ENCODE peak calls at places on chromosomes 16 and 17, in nine cellular contexts. X is smooth muscle cell of the brain vasculature; M is HT-29; D is CD4-positive, alpha-beta T cell; Y is cardiac muscle cell; Q is sigmoid colon; J is activated T-helper 2 cell treated with anti-CD3 and anti-CD28 coated beads, Interferon-gamma antibody, Interleukin-2, Interleukin-4, amounts not matched to agents 10 μg/mL and 5 μg/mL and 100 μg/mL, durations not matched to agents 14 hours and 24 hours and 36 hours; Z is nucleus accumbens; S is iris pigment epithelial cell. T is an unnamed sample.

GRCh38 chr17:56902350-56902749 is 11.5 kb downstream of the TRIM25 start:
- DNase-seq in X (no peak), Z (no peak), Q (no peak), D (no peak), S (peak), J (no peak), Y (peak), M (no peak), T (no peak)

GRCh38 chr17:19773534-19773933 is 25.4 kb upstream of the ALDH3A1 start:
- DNase-seq in Z (no peak), Y (no peak), J (no peak), Q (no peak), M (no peak), X (no peak), S (no peak), D (no peak), T (no peak)

GRCh38 chr17:17495448-17496188 is 577 bp downstream of the RASD1 start:
- DNase-seq in X (no peak), M (no peak), D (no peak), Q (peak), Z (peak), J (no peak), Y (no peak), S (peak), T (no peak)

GRCh38 chr17:55274371-55275255 is 9.9 kb downstream of the HLF start:
- DNase-seq in X (no peak), S (no peak), Z (no peak), M (no peak), J (no peak), Y (no peak), D (no peak), Q (no peak), T (no peak)

GRCh38 chr17:68248199-68248825 is 469 bp downstream of the AMZ2 start:
- DNase-seq in Q (peak), D (no peak), M (no peak), Y (peak), X (peak), Z (no peak), J (no peak), S (peak), T (no peak)

GRCh38 chr17:28326114-28326513 is 7.1 kb downstream of the TMEM97 start:
- DNase-seq in Q (peak), M (peak), J (no peak), Z (no peak), X (no peak), Y (no peak), D (no peak), S (no peak), T (no peak)

GRCh38 chr17:50689251-50689650 is 18.5 kb downstream of the ANKRD40 start:
- DNase-seq in J (no peak), Q (no peak), D (no peak), M (no peak), S (peak), X (no peak), Y (peak), Z (no peak), T (no peak)

GRCh38 chr16:88730632-88731607 is 24.6 kb downstream of the CTU2 start:
- DNase-seq in S (peak), M (no peak), X (no peak), Y (peak), Z (no peak), Q (no peak), J (no peak), D (no peak), T (no peak)

GRCh38 chr16:75340715-75341500 is 89.5 kb upstream of the BCAR1 start:
- DNase-seq in M (no peak), J (no peak), S (peak), D (no peak), Y (peak), Z (no peak), Q (no peak), X (no peak), T (no peak)

GRCh38 chr16:85306071-85306792 is 194.0 kb upstream of the CIBAR2 start:
- DNase-seq in Q (peak), M (peak), Z (peak), Y (peak), S (peak), J (peak), X (no peak), D (peak), T (peak)

GRCh38 chr17:78974635-78975591 is 4.8 kb downstream of the LGALS3BP start:
- DNase-seq in Q (peak), J (no peak), Y (peak), D (no peak), X (no peak), M (peak), S (peak), Z (no peak), T (no peak)

GRCh38 chr16:67190448-67191399 is 788 bp upstream of the EXOC3L1 start:
- DNase-seq in D (no peak), M (no peak), X (no peak), S (peak), Z (no peak), Q (no peak), J (no peak), Y (peak), T (no peak)

GRCh38 chr16:85844169-85844481 is 44.6 kb downstream of the COX4I1 start:
- DNase-seq in M (no peak), J (no peak), Q (no peak), Y (no peak), S (no peak), D (no peak), X (no peak), Z (no peak), T (no peak)